ENCODE peak calls at places on chromosomes 4 and X, in eight cellular contexts. F is HuH-7; W is NCI-H1105 treated with DMSO at 0.1 percent for 48 hours; X is ascending aorta; V is endothelial cell; Z is left ventricle myocardium superior; D is effector memory CD4-positive, alpha-beta T cell; E is psoas muscle. H is an unnamed sample.

GRCh38 chr4:55136634-55137033 is 11.2 kb upstream of the KDR start:
- DNase-seq in F (no peak), W (no peak), X (no peak), V (no peak), Z (no peak), D (no peak), E (no peak), H (no peak)

GRCh38 chr4:143667461-143667860 is 33.0 kb downstream of the FREM3 start:
- DNase-seq in F (no peak), W (no peak), X (no peak), V (no peak), Z (no peak), D (no peak), E (no peak), H (no peak)

GRCh38 chrX:93695981-93696380 is 22.0 kb downstream of the FAM133A start:
- DNase-seq in F (no peak), W (no peak), X (no peak), V (no peak), Z (no peak), D (no peak), E (no peak), H (no peak)

GRCh38 chr4:122576261-122577188 is 44.3 kb downstream of the IL21 start:
- DNase-seq in F (peak; percentile 10), W (peak; percentile 33), X (no peak), V (peak; percentile 36), Z (no peak), D (no peak), E (no peak), H (no peak)

GRCh38 chr4:121799208-121799823 is 1.8 kb upstream of the EXOSC9 start:
- DNase-seq in F (no peak), W (no peak), X (no peak), V (no peak), Z (no peak), D (no peak), E (no peak), H (no peak)

GRCh38 chr4:108024078-108024990 is 34.6 kb downstream of the HADH start:
- DNase-seq in F (no peak), W (no peak), X (no peak), V (no peak), Z (no peak), D (no peak), E (no peak), H (no peak)

GRCh38 chrX:17876135-17876534 is 15.0 kb upstream of the RAI2 start:
- DNase-seq in F (no peak), W (no peak), X (no peak), V (no peak), Z (no peak), D (no peak), E (no peak), H (no peak)

GRCh38 chrX:124895947-124896346 is 423.7 kb upstream of the TEX13C start:
- DNase-seq in F (no peak), W (no peak), X (no peak), V (no peak), Z (no peak), D (no peak), E (no peak), H (no peak)

GRCh38 chrX:107565916-107566602 is 62.3 kb upstream of the PRPS1 start:
- DNase-seq in F (no peak), W (no peak), X (no peak), V (peak; percentile 8), Z (no peak), D (no peak), E (no peak), H (no peak)

GRCh38 chr4:87973283-87974169 is 2.0 kb upstream of the SPP1 start:
- DNase-seq in F (peak; percentile 23), W (peak; percentile 64), X (no peak), V (peak; percentile 56), Z (peak; percentile 58), D (no peak), E (no peak), H (no peak)

GRCh38 chr4:15659768-15660394 is 4.7 kb upstream of the FBXL5 start:
- DNase-seq in F (no peak), W (no peak), X (no peak), V (no peak), Z (no peak), D (no peak), E (no peak), H (no peak)

GRCh38 chrX:139158256-139158655 is 372.3 kb upstream of the F9 start:
- DNase-seq in F (no peak), W (no peak), X (no peak), V (no peak), Z (no peak), D (no peak), E (no peak), H (no peak)

GRCh38 chr4:119589165-119589564 is 39.4 kb downstream of the PDE5A start:
- DNase-seq in F (no peak), W (no peak), X (no peak), V (no peak), Z (no peak), D (no peak), E (no peak), H (no peak)

GRCh38 chr4:9894604-9895361 is 113.3 kb downstream of the DRD5 start:
- DNase-seq in F (no peak), W (no peak), X (no peak), V (no peak), Z (no peak), D (no peak), E (no peak), H (no peak)

GRCh38 chr4:17817027-17817426 is 6.2 kb downstream of the NCAPG start:
- DNase-seq in F (peak; percentile 14), W (peak; percentile 21), X (no peak), V (no peak), Z (no peak), D (no peak), E (no peak), H (no peak)

GRCh38 chr4:69684821-69685220 is 31.8 kb upstream of the UGT2A1 start:
- DNase-seq in F (no peak), W (no peak), X (no peak), V (no peak), Z (no peak), D (no peak), E (no peak), H (no peak)

GRCh38 chr4:117965608-117966007 is 68.7 kb upstream of the NDST3 start:
- DNase-seq in F (no peak), W (no peak), X (no peak), V (no peak), Z (no peak), D (no peak), E (no peak), H (no peak)

GRCh38 chr4:8834681-8835220 is 36.9 kb downstream of the HMX1 start:
- DNase-seq in F (no peak), W (no peak), X (no peak), V (no peak), Z (no peak), D (no peak), E (peak; percentile 27), H (no peak)

GRCh38 chrX:135453381-135453780 is 31.6 kb downstream of the SMIM10L2A start:
- DNase-seq in F (no peak), W (no peak), X (no peak), V (no peak), Z (no peak), D (no peak), E (no peak), H (no peak)

GRCh38 chrX:13051529-13052172 is 7.2 kb upstream of the FAM9C start:
- DNase-seq in F (no peak), W (no peak), X (no peak), V (no peak), Z (no peak), D (no peak), E (no peak), H (no peak)

GRCh38 chr4:108651068-108651794 is 832 bp downstream of the OSTC start:
- DNase-seq in F (peak; percentile 7), W (no peak), X (no peak), V (no peak), Z (no peak), D (no peak), E (no peak), H (no peak)

GRCh38 chrX:45479835-45480422 is 279.3 kb upstream of the DIPK2B start:
- DNase-seq in F (no peak), W (no peak), X (no peak), V (no peak), Z (no peak), D (no peak), E (no peak), H (no peak)

GRCh38 chr4:4590496-4590895 is 48.6 kb upstream of the STX18 start:
- DNase-seq in F (no peak), W (no peak), X (no peak), V (no peak), Z (no peak), D (no peak), E (no peak), H (no peak)

GRCh38 chr4:23629421-23629820 is 260.4 kb downstream of the PPARGC1A start:
- DNase-seq in F (no peak), W (no peak), X (no peak), V (no peak), Z (no peak), D (no peak), E (no peak), H (no peak)

GRCh38 chr4:107685740-107686139 is 34.3 kb downstream of the PAPSS1 start:
- DNase-seq in F (no peak), W (no peak), X (no peak), V (no peak), Z (no peak), D (no peak), E (no peak), H (no peak)

GRCh38 chrX:140091276-140091886 is 126.1 kb upstream of the CXorf66 start:
- DNase-seq in F (no peak), W (peak; percentile 12), X (no peak), V (peak; percentile 31), Z (peak; percentile 48), D (peak; percentile 6), E (peak; percentile 51), H (no peak)

GRCh38 chr4:98641393-98641792 is 17.0 kb downstream of the TSPAN5 start:
- DNase-seq in F (no peak), W (no peak), X (no peak), V (no peak), Z (no peak), D (no peak), E (no peak), H (no peak)

GRCh38 chr4:140567722-140568121 is 1.0 kb downstream of the UCP1 start:
- DNase-seq in F (peak; percentile 54), W (no peak), X (no peak), V (peak; percentile 44), Z (no peak), D (no peak), E (no peak), H (no peak)